ENCODE peak calls at places on chromosomes 4 and X, in eight cellular contexts. One of them, this sample, is unnamed.

GRCh38 chr4:77931452-77932135 is 69.0 kb downstream of the MRPL1 start:
- DNase-seq in cardiac fibroblast: peak
- DNase-seq in hepatocyte: no peak
- DNase-seq in HL-60: no peak
- DNase-seq in choroid plexus epithelial cell: peak
- DNase-seq in A549: no peak
- DNase-seq in fibroblast of villous mesenchyme: peak
- DNase-seq in PC-3: peak
- DNase-seq in this sample: peak

GRCh38 chr4:98148856-98149255 is 5.6 kb upstream of the STPG2 start:
- DNase-seq in cardiac fibroblast: no peak
- DNase-seq in hepatocyte: no peak
- DNase-seq in HL-60: no peak
- DNase-seq in choroid plexus epithelial cell: peak
- DNase-seq in A549: no peak
- DNase-seq in fibroblast of villous mesenchyme: no peak
- DNase-seq in PC-3: peak
- DNase-seq in this sample: no peak

GRCh38 chrX:100609591-100609990 is 24.9 kb downstream of the TNMD start:
- DNase-seq in cardiac fibroblast: peak
- DNase-seq in hepatocyte: no peak
- DNase-seq in HL-60: no peak
- DNase-seq in choroid plexus epithelial cell: peak
- DNase-seq in A549: no peak
- DNase-seq in fibroblast of villous mesenchyme: no peak
- DNase-seq in PC-3: peak
- DNase-seq in this sample: peak

GRCh38 chr4:87566276-87566675 is 37.1 kb upstream of the SPARCL1 start:
- DNase-seq in cardiac fibroblast: no peak
- DNase-seq in hepatocyte: no peak
- DNase-seq in HL-60: no peak
- DNase-seq in choroid plexus epithelial cell: no peak
- DNase-seq in A549: no peak
- DNase-seq in fibroblast of villous mesenchyme: no peak
- DNase-seq in PC-3: peak
- DNase-seq in this sample: no peak

GRCh38 chrX:15507005-15507404 is 6.4 kb downstream of the BMX start:
- DNase-seq in cardiac fibroblast: no peak
- DNase-seq in hepatocyte: no peak
- DNase-seq in HL-60: no peak
- DNase-seq in choroid plexus epithelial cell: no peak
- DNase-seq in A549: no peak
- DNase-seq in fibroblast of villous mesenchyme: no peak
- DNase-seq in PC-3: no peak
- DNase-seq in this sample: no peak

GRCh38 chr4:145679991-145680455 is at the start of gene C4orf51:
- DNase-seq in cardiac fibroblast: peak
- DNase-seq in hepatocyte: peak
- DNase-seq in HL-60: no peak
- DNase-seq in choroid plexus epithelial cell: peak
- DNase-seq in A549: peak
- DNase-seq in fibroblast of villous mesenchyme: peak
- DNase-seq in PC-3: peak
- DNase-seq in this sample: peak

GRCh38 chrX:150256297-150256650 is 106.8 kb upstream of the MAMLD1 start:
- DNase-seq in cardiac fibroblast: no peak
- DNase-seq in hepatocyte: no peak
- DNase-seq in HL-60: no peak
- DNase-seq in choroid plexus epithelial cell: no peak
- DNase-seq in A549: no peak
- DNase-seq in fibroblast of villous mesenchyme: no peak
- DNase-seq in PC-3: no peak
- DNase-seq in this sample: no peak

GRCh38 chrX:10278716-10279115 is 121.9 kb downstream of the CLCN4 start:
- DNase-seq in cardiac fibroblast: no peak
- DNase-seq in hepatocyte: no peak
- DNase-seq in HL-60: no peak
- DNase-seq in choroid plexus epithelial cell: no peak
- DNase-seq in A549: no peak
- DNase-seq in fibroblast of villous mesenchyme: no peak
- DNase-seq in PC-3: no peak
- DNase-seq in this sample: no peak

GRCh38 chrX:12488781-12489180 is 302.4 kb upstream of the PRPS2 start:
- DNase-seq in cardiac fibroblast: peak
- DNase-seq in hepatocyte: no peak
- DNase-seq in HL-60: no peak
- DNase-seq in choroid plexus epithelial cell: no peak
- DNase-seq in A549: no peak
- DNase-seq in fibroblast of villous mesenchyme: no peak
- DNase-seq in PC-3: no peak
- DNase-seq in this sample: peak

GRCh38 chr4:6761540-6762243 is 20.8 kb upstream of the KIAA0232 start:
- DNase-seq in cardiac fibroblast: no peak
- DNase-seq in hepatocyte: no peak
- DNase-seq in HL-60: no peak
- DNase-seq in choroid plexus epithelial cell: no peak
- DNase-seq in A549: no peak
- DNase-seq in fibroblast of villous mesenchyme: no peak
- DNase-seq in PC-3: no peak
- DNase-seq in this sample: no peak

GRCh38 chr4:147367841-147368385 is 113.0 kb upstream of the EDNRA start:
- DNase-seq in cardiac fibroblast: peak
- DNase-seq in hepatocyte: no peak
- DNase-seq in HL-60: no peak
- DNase-seq in choroid plexus epithelial cell: no peak
- DNase-seq in A549: no peak
- DNase-seq in fibroblast of villous mesenchyme: no peak
- DNase-seq in PC-3: no peak
- DNase-seq in this sample: no peak

GRCh38 chr4:6957148-6957520 is 47.5 kb downstream of the TBC1D14 start:
- DNase-seq in cardiac fibroblast: no peak
- DNase-seq in hepatocyte: no peak
- DNase-seq in HL-60: no peak
- DNase-seq in choroid plexus epithelial cell: peak
- DNase-seq in A549: no peak
- DNase-seq in fibroblast of villous mesenchyme: peak
- DNase-seq in PC-3: no peak
- DNase-seq in this sample: no peak

GRCh38 chr4:1910643-1911042 is 39.5 kb downstream of the NSD2 start:
- DNase-seq in cardiac fibroblast: peak
- DNase-seq in hepatocyte: peak
- DNase-seq in HL-60: peak
- DNase-seq in choroid plexus epithelial cell: peak
- DNase-seq in A549: peak
- DNase-seq in fibroblast of villous mesenchyme: peak
- DNase-seq in PC-3: peak
- DNase-seq in this sample: peak

GRCh38 chr4:187209921-187210613 is 486.4 kb upstream of the FAT1 start:
- DNase-seq in cardiac fibroblast: peak
- DNase-seq in hepatocyte: peak
- DNase-seq in HL-60: no peak
- DNase-seq in choroid plexus epithelial cell: peak
- DNase-seq in A549: no peak
- DNase-seq in fibroblast of villous mesenchyme: peak
- DNase-seq in PC-3: peak
- DNase-seq in this sample: peak

GRCh38 chr4:154294951-154295350 is 196.6 kb downstream of the DCHS2 start:
- DNase-seq in cardiac fibroblast: no peak
- DNase-seq in hepatocyte: no peak
- DNase-seq in HL-60: no peak
- DNase-seq in choroid plexus epithelial cell: no peak
- DNase-seq in A549: no peak
- DNase-seq in fibroblast of villous mesenchyme: no peak
- DNase-seq in PC-3: no peak
- DNase-seq in this sample: no peak

GRCh38 chrX:150365953-150366911 is 3.1 kb downstream of the MAMLD1 start:
- DNase-seq in cardiac fibroblast: peak
- DNase-seq in hepatocyte: peak
- DNase-seq in HL-60: no peak
- DNase-seq in choroid plexus epithelial cell: peak
- DNase-seq in A549: peak
- DNase-seq in fibroblast of villous mesenchyme: peak
- DNase-seq in PC-3: peak
- DNase-seq in this sample: peak

GRCh38 chr4:176205299-176205698 is 9.9 kb upstream of the SPATA4 start:
- DNase-seq in cardiac fibroblast: no peak
- DNase-seq in hepatocyte: no peak
- DNase-seq in HL-60: no peak
- DNase-seq in choroid plexus epithelial cell: no peak
- DNase-seq in A549: no peak
- DNase-seq in fibroblast of villous mesenchyme: no peak
- DNase-seq in PC-3: no peak
- DNase-seq in this sample: no peak

GRCh38 chr4:132003593-132003992 is 1145.5 kb upstream of the PCDH10 start:
- DNase-seq in cardiac fibroblast: no peak
- DNase-seq in hepatocyte: no peak
- DNase-seq in HL-60: no peak
- DNase-seq in choroid plexus epithelial cell: no peak
- DNase-seq in A549: no peak
- DNase-seq in fibroblast of villous mesenchyme: no peak
- DNase-seq in PC-3: no peak
- DNase-seq in this sample: no peak

GRCh38 chr4:142960867-142961644 is 115.0 kb upstream of the INPP4B start:
- DNase-seq in cardiac fibroblast: no peak
- DNase-seq in hepatocyte: no peak
- DNase-seq in HL-60: no peak
- DNase-seq in choroid plexus epithelial cell: no peak
- DNase-seq in A549: no peak
- DNase-seq in fibroblast of villous mesenchyme: no peak
- DNase-seq in PC-3: no peak
- DNase-seq in this sample: no peak

GRCh38 chrX:8366491-8366890 is 98.1 kb upstream of the VCX3B start:
- DNase-seq in cardiac fibroblast: no peak
- DNase-seq in hepatocyte: no peak
- DNase-seq in HL-60: no peak
- DNase-seq in choroid plexus epithelial cell: no peak
- DNase-seq in A549: no peak
- DNase-seq in fibroblast of villous mesenchyme: no peak
- DNase-seq in PC-3: no peak
- DNase-seq in this sample: no peak

GRCh38 chrX:8364369-8365141 is 100.1 kb upstream of the VCX3B start:
- DNase-seq in cardiac fibroblast: no peak
- DNase-seq in hepatocyte: peak
- DNase-seq in HL-60: peak
- DNase-seq in choroid plexus epithelial cell: no peak
- DNase-seq in A549: peak
- DNase-seq in fibroblast of villous mesenchyme: peak
- DNase-seq in PC-3: peak
- DNase-seq in this sample: peak
- TF ChIP-seq CTCF in cardiac fibroblast: no peak
- TF ChIP-seq CTCF in hepatocyte: peak
- TF ChIP-seq CTCF in HL-60: no peak
- TF ChIP-seq CTCF in choroid plexus epithelial cell: peak
- TF ChIP-seq CTCF in A549: peak
- TF ChIP-seq CTCF in fibroblast of villous mesenchyme: peak
- TF ChIP-seq CTCF in PC-3: peak
- TF ChIP-seq CTCF in this sample: peak

GRCh38 chrX:39854772-39855747 is 242.7 kb downstream of the BCOR start:
- DNase-seq in cardiac fibroblast: no peak
- DNase-seq in hepatocyte: no peak
- DNase-seq in HL-60: peak
- DNase-seq in choroid plexus epithelial cell: no peak
- DNase-seq in A549: no peak
- DNase-seq in fibroblast of villous mesenchyme: no peak
- DNase-seq in PC-3: no peak
- DNase-seq in this sample: no peak
- H3K4me3 ChIP-seq in cardiac fibroblast: no peak
- H3K4me3 ChIP-seq in hepatocyte: no peak
- H3K4me3 ChIP-seq in HL-60: no peak
- H3K4me3 ChIP-seq in choroid plexus epithelial cell: no peak
- H3K4me3 ChIP-seq in A549: no peak
- H3K4me3 ChIP-seq in fibroblast of villous mesenchyme: no peak
- H3K4me3 ChIP-seq in PC-3: no peak
- H3K4me3 ChIP-seq in this sample: no peak

GRCh38 chr4:42151568-42152506 is 618 bp downstream of the BEND4 start:
- DNase-seq in cardiac fibroblast: no peak
- DNase-seq in hepatocyte: peak
- DNase-seq in HL-60: no peak
- DNase-seq in choroid plexus epithelial cell: no peak
- DNase-seq in A549: no peak
- DNase-seq in fibroblast of villous mesenchyme: no peak
- DNase-seq in PC-3: no peak
- DNase-seq in this sample: peak

GRCh38 chr4:42148453-42148852 is 4.0 kb downstream of the BEND4 start:
- DNase-seq in cardiac fibroblast: no peak
- DNase-seq in hepatocyte: no peak
- DNase-seq in HL-60: no peak
- DNase-seq in choroid plexus epithelial cell: no peak
- DNase-seq in A549: no peak
- DNase-seq in fibroblast of villous mesenchyme: no peak
- DNase-seq in PC-3: no peak
- DNase-seq in this sample: no peak

GRCh38 chr4:42149004-42149403 is 3.5 kb downstream of the BEND4 start:
- DNase-seq in cardiac fibroblast: no peak
- DNase-seq in hepatocyte: no peak
- DNase-seq in HL-60: no peak
- DNase-seq in choroid plexus epithelial cell: no peak
- DNase-seq in A549: no peak
- DNase-seq in fibroblast of villous mesenchyme: no peak
- DNase-seq in PC-3: no peak
- DNase-seq in this sample: no peak

GRCh38 chr4:42152507-42153504 is at the start of gene BEND4:
- DNase-seq in cardiac fibroblast: no peak
- DNase-seq in hepatocyte: no peak
- DNase-seq in HL-60: no peak
- DNase-seq in choroid plexus epithelial cell: no peak
- DNase-seq in A549: peak
- DNase-seq in fibroblast of villous mesenchyme: no peak
- DNase-seq in PC-3: no peak
- DNase-seq in this sample: no peak

GRCh38 chr4:42150653-42151567 is 1.5 kb downstream of the BEND4 start:
- DNase-seq in cardiac fibroblast: no peak
- DNase-seq in hepatocyte: peak
- DNase-seq in HL-60: peak
- DNase-seq in choroid plexus epithelial cell: no peak
- DNase-seq in A549: no peak
- DNase-seq in fibroblast of villous mesenchyme: no peak
- DNase-seq in PC-3: no peak
- DNase-seq in this sample: no peak
- TF ChIP-seq CTCF in cardiac fibroblast: no peak
- TF ChIP-seq CTCF in hepatocyte: no peak
- TF ChIP-seq CTCF in HL-60: no peak
- TF ChIP-seq CTCF in choroid plexus epithelial cell: no peak
- TF ChIP-seq CTCF in A549: no peak
- TF ChIP-seq CTCF in fibroblast of villous mesenchyme: no peak
- TF ChIP-seq CTCF in PC-3: no peak
- TF ChIP-seq CTCF in this sample: no peak

DNA sequence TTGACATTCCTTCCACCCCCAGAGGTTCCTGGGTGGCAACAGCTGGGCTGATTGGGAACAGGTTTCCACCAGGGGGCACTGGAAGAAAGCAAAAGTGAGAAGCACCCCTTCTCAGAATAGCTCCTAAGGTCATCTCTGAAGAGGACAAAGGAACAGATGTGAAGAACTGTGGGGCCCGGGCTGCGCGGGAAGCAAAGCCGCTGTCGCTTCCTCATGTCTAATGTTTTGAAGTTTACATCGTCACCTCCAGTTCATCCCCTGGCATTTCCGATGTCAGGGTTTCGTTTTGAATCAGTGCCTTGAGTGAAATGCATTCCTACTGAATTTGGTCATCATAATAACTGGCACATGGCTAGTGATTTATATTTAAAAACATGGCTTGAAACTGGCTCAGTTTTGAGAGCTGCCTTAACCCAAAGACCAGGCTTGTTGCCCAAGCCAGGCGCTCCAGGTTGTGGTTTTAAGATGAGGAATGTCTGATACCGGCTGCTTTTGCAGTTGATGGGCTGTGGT is 6.1 kb downstream of the TXK start:
- DNase-seq in cardiac fibroblast: peak
- DNase-seq in hepatocyte: peak
- DNase-seq in HL-60: peak
- DNase-seq in choroid plexus epithelial cell: peak
- DNase-seq in A549: peak
- DNase-seq in fibroblast of villous mesenchyme: peak
- DNase-seq in PC-3: peak
- DNase-seq in this sample: peak
- H3K4me3 ChIP-seq in cardiac fibroblast: no peak
- H3K4me3 ChIP-seq in hepatocyte: no peak
- H3K4me3 ChIP-seq in HL-60: no peak
- H3K4me3 ChIP-seq in choroid plexus epithelial cell: peak
- H3K4me3 ChIP-seq in A549: peak
- H3K4me3 ChIP-seq in fibroblast of villous mesenchyme: peak
- H3K4me3 ChIP-seq in PC-3: peak
- H3K4me3 ChIP-seq in this sample: peak